ENCODE peak calls at places on chromosomes 3 and 15, in four cellular contexts. One of them, this sample, is unnamed.

GRCh38 chr3:73024836-73025235 is 28.2 kb downstream of the PPP4R2 start:
- DNase-seq in sciatic nerve: no peak
- DNase-seq in NAMALWA: no peak
- DNase-seq in dermis microvascular lymphatic vessel endothelial cell: no peak
- DNase-seq in this sample: no peak

GRCh38 chr15:90957105-90957790 is 2.6 kb downstream of the RCCD1 start:
- DNase-seq in dermis microvascular lymphatic vessel endothelial cell: peak
- DNase-seq in sciatic nerve: no peak
- DNase-seq in NAMALWA: no peak
- DNase-seq in this sample: no peak

GRCh38 chr3:174397848-174398247 is 461.3 kb upstream of the NAALADL2 start:
- DNase-seq in dermis microvascular lymphatic vessel endothelial cell: peak
- DNase-seq in sciatic nerve: no peak
- DNase-seq in NAMALWA: peak
- DNase-seq in this sample: peak

GRCh38 chr15:76994001-76994400 is 925 bp upstream of the PSTPIP1 start:
- DNase-seq in sciatic nerve: peak
- DNase-seq in NAMALWA: no peak
- DNase-seq in dermis microvascular lymphatic vessel endothelial cell: no peak
- DNase-seq in this sample: no peak

GRCh38 chr3:78846688-78847087 is 921.1 kb downstream of the ROBO1 start:
- DNase-seq in sciatic nerve: no peak
- DNase-seq in dermis microvascular lymphatic vessel endothelial cell: no peak
- DNase-seq in NAMALWA: no peak
- DNase-seq in this sample: no peak

GRCh38 chr3:15630646-15631350 is 29.3 kb downstream of the BTD start:
- DNase-seq in dermis microvascular lymphatic vessel endothelial cell: peak
- DNase-seq in sciatic nerve: no peak
- DNase-seq in NAMALWA: no peak
- DNase-seq in this sample: peak

GRCh38 chr15:50880651-50881114 is 27.8 kb upstream of the AP4E1 start:
- DNase-seq in sciatic nerve: no peak
- DNase-seq in NAMALWA: peak
- DNase-seq in dermis microvascular lymphatic vessel endothelial cell: no peak
- DNase-seq in this sample: no peak

GRCh38 chr3:170636609-170637008 is 50.7 kb upstream of the SLC7A14 start:
- DNase-seq in NAMALWA: no peak
- DNase-seq in dermis microvascular lymphatic vessel endothelial cell: no peak
- DNase-seq in sciatic nerve: no peak
- DNase-seq in this sample: no peak

GRCh38 chr3:193563999-193564398 is 9.3 kb upstream of the ATP13A4 start:
- DNase-seq in sciatic nerve: no peak
- DNase-seq in NAMALWA: peak
- DNase-seq in dermis microvascular lymphatic vessel endothelial cell: peak
- DNase-seq in this sample: no peak

GRCh38 chr15:88382482-88382983 is 84.7 kb downstream of the MRPL46 start:
- DNase-seq in dermis microvascular lymphatic vessel endothelial cell: no peak
- DNase-seq in NAMALWA: no peak
- DNase-seq in sciatic nerve: no peak
- DNase-seq in this sample: no peak

GRCh38 chr3:185744997-185745843 is 79.6 kb downstream of the IGF2BP2 start:
- DNase-seq in sciatic nerve: no peak
- DNase-seq in dermis microvascular lymphatic vessel endothelial cell: peak
- DNase-seq in NAMALWA: peak
- DNase-seq in this sample: no peak

GRCh38 chr15:85755471-85755870 is 39.3 kb downstream of the KLHL25 start:
- DNase-seq in sciatic nerve: peak
- DNase-seq in NAMALWA: no peak
- DNase-seq in dermis microvascular lymphatic vessel endothelial cell: no peak
- DNase-seq in this sample: no peak

GRCh38 chr15:90086868-90087268 is 15.4 kb downstream of the IDH2 start:
- DNase-seq in dermis microvascular lymphatic vessel endothelial cell: peak
- DNase-seq in NAMALWA: peak
- DNase-seq in sciatic nerve: no peak
- DNase-seq in this sample: no peak

GRCh38 chr3:55166577-55167555 is 239.0 kb upstream of the LRTM1 start:
- DNase-seq in sciatic nerve: no peak
- DNase-seq in NAMALWA: no peak
- DNase-seq in dermis microvascular lymphatic vessel endothelial cell: no peak
- DNase-seq in this sample: no peak

GRCh38 chr3:37905987-37906674 is 44.5 kb downstream of the CTDSPL start:
- DNase-seq in sciatic nerve: no peak
- DNase-seq in dermis microvascular lymphatic vessel endothelial cell: peak
- DNase-seq in NAMALWA: no peak
- DNase-seq in this sample: peak

GRCh38 chr15:30903497-30904187 is at the start of gene FAN1:
- DNase-seq in dermis microvascular lymphatic vessel endothelial cell: peak
- DNase-seq in sciatic nerve: peak
- DNase-seq in NAMALWA: no peak
- DNase-seq in this sample: peak

GRCh38 chr15:74768771-74769342 is 13.0 kb upstream of the CSK start:
- DNase-seq in NAMALWA: peak
- DNase-seq in sciatic nerve: peak
- DNase-seq in dermis microvascular lymphatic vessel endothelial cell: peak
- DNase-seq in this sample: no peak

GRCh38 chr15:69502470-69503045 is 49.9 kb downstream of the RPLP1 start:
- DNase-seq in NAMALWA: no peak
- DNase-seq in dermis microvascular lymphatic vessel endothelial cell: no peak
- DNase-seq in sciatic nerve: no peak
- DNase-seq in this sample: no peak

GRCh38 chr3:21117397-21117796 is 633.6 kb downstream of the ZNF385D start:
- DNase-seq in dermis microvascular lymphatic vessel endothelial cell: no peak
- DNase-seq in sciatic nerve: no peak
- DNase-seq in NAMALWA: no peak
- DNase-seq in this sample: no peak

GRCh38 chr15:30953731-30954378 is 37.6 kb downstream of the MTMR10 start:
- DNase-seq in dermis microvascular lymphatic vessel endothelial cell: peak
- DNase-seq in sciatic nerve: no peak
- DNase-seq in NAMALWA: no peak
- DNase-seq in this sample: no peak

GRCh38 chr3:99602183-99602582 is 36.2 kb upstream of the COL8A1 start:
- DNase-seq in NAMALWA: no peak
- DNase-seq in dermis microvascular lymphatic vessel endothelial cell: no peak
- DNase-seq in sciatic nerve: no peak
- DNase-seq in this sample: no peak

GRCh38 chr3:171159024-171159821 is 132.7 kb upstream of the SLC2A2 start:
- DNase-seq in sciatic nerve: no peak
- DNase-seq in NAMALWA: no peak
- DNase-seq in dermis microvascular lymphatic vessel endothelial cell: no peak
- DNase-seq in this sample: no peak

GRCh38 chr3:139324456-139324855 is 19.4 kb upstream of the MRPS22 start:
- DNase-seq in dermis microvascular lymphatic vessel endothelial cell: no peak
- DNase-seq in sciatic nerve: no peak
- DNase-seq in NAMALWA: no peak
- DNase-seq in this sample: no peak

GRCh38 chr15:70539912-70540520 is 223.3 kb downstream of the UACA start:
- DNase-seq in sciatic nerve: peak
- DNase-seq in dermis microvascular lymphatic vessel endothelial cell: no peak
- DNase-seq in NAMALWA: no peak
- DNase-seq in this sample: no peak

GRCh38 chr3:170689218-170689874 is 103.5 kb upstream of the SLC7A14 start:
- DNase-seq in NAMALWA: no peak
- DNase-seq in dermis microvascular lymphatic vessel endothelial cell: peak
- DNase-seq in sciatic nerve: no peak
- DNase-seq in this sample: peak